ENCODE peak calls at places on chromosomes 13 and 19, in five cellular contexts. U is cardiac fibroblast; Q is stimulated activated CD4-positive, alpha-beta T cell treated with anti-CD3 and anti-CD28 coated beads, Interleukin-12 subunit alpha, Interleukin-12 subunit beta, amount 100 ng/mL, for 4 hours; L is colonic mucosa; D is iPS-NIHi11. K is an unnamed sample.
A peak's percentile ranks its signal among the peaks of the same experiment; 100 is the strongest.

GRCh38 chr19:58581227-58582141 is 8.3 kb upstream of the MZF1 start:
- DNase-seq in U (peak; percentile 90), Q (peak; percentile 87), L (peak; percentile 84), D (peak; percentile 82), K (peak; percentile 84)

GRCh38 chr19:2668188-2668763 is 34.2 kb downstream of the GNG7 start:
- DNase-seq in U (no peak), Q (no peak), L (no peak), D (no peak), K (peak; percentile 24)

GRCh38 chr19:40604647-40605200 is 3.6 kb downstream of the LTBP4 start:
- DNase-seq in U (no peak), Q (no peak), L (peak; percentile 75), D (no peak), K (peak; percentile 76)

GRCh38 chr13:99647593-99647980 is 146.3 kb downstream of the TM9SF2 start:
- DNase-seq in U (no peak), Q (no peak), L (peak; percentile 1), D (no peak), K (no peak)

GRCh38 chr13:77916481-77916880 is 2.1 kb downstream of the EDNRB start:
- DNase-seq in U (no peak), Q (no peak), L (no peak), D (no peak), K (no peak)

GRCh38 chr13:92315265-92315664 is 911.3 kb upstream of the GPC6 start:
- DNase-seq in U (no peak), Q (no peak), L (no peak), D (no peak), K (no peak)

GRCh38 chr13:112754281-112755025 is 64.6 kb downstream of the ATP11A start:
- DNase-seq in U (no peak), Q (no peak), L (no peak), D (no peak), K (no peak)

GRCh38 chr19:35146746-35147466 is 3.9 kb downstream of the FXYD7 start:
- DNase-seq in U (no peak), Q (no peak), L (no peak), D (no peak), K (no peak)

GRCh38 chr19:10762656-10763055 is 44.8 kb downstream of the DNM2 start:
- DNase-seq in U (no peak), Q (no peak), L (peak; percentile 88), D (no peak), K (peak; percentile 81)

GRCh38 chr19:19822148-19822429 is 539 bp upstream of the ZNF506 start:
- DNase-seq in U (no peak), Q (peak; percentile 8), L (no peak), D (no peak), K (peak; percentile 10)

GRCh38 chr19:20414133-20414532 is 151.4 kb downstream of the ZNF737 start:
- DNase-seq in U (no peak), Q (no peak), L (no peak), D (no peak), K (no peak)

GRCh38 chr13:100875392-100876043 is 200.9 kb upstream of the TMTC4 start:
- DNase-seq in U (peak; percentile 63), Q (no peak), L (no peak), D (no peak), K (no peak)

GRCh38 chr13:109101550-109102144 is 472.2 kb downstream of the MYO16 start:
- DNase-seq in U (no peak), Q (no peak), L (no peak), D (no peak), K (no peak)

K was measured in transverse colon.